ENCODE peak calls at places on chromosome 14, in nine cellular contexts. X is esophagus muscularis mucosa, F is stomach, V is heart right ventricle, G is HCT116, B is tibial artery, R is lower leg skin, W is fibroblast of pulmonary artery, E is PC-3. M is an unnamed sample.

GRCh38 chr14:102930138-102930752 is 7.8 kb downstream of the AMN start:
- DNase-seq in R (no peak), W (no peak), V (no peak), X (no peak), F (no peak), E (no peak), B (no peak), G (no peak), M (no peak)

GRCh38 chr14:105605501-105606304 is 79.3 kb downstream of the TMEM121 start:
- DNase-seq in R (no peak), V (no peak), G (no peak), F (no peak), W (no peak), E (no peak), B (no peak), X (no peak), M (no peak)

GRCh38 chr14:104422301-104423223 is 157.0 kb upstream of the C14orf180 start:
- DNase-seq in B (no peak), G (no peak), W (no peak), F (peak; percentile 18), R (no peak), V (no peak), X (peak; percentile 85), E (no peak), M (no peak)

GRCh38 chr14:48398675-48399282 is 723.4 kb upstream of the MDGA2 start:
- DNase-seq in F (no peak), R (no peak), B (no peak), X (no peak), G (peak; percentile 33), E (peak; percentile 86), V (no peak), W (peak; percentile 46), M (peak; percentile 29)

GRCh38 chr14:36068777-36069534 is 107.6 kb downstream of the PTCSC3 start:
- DNase-seq in R (no peak), W (peak; percentile 26), G (no peak), X (no peak), E (peak; percentile 72), F (no peak), V (no peak), B (no peak), M (peak; percentile 92)

GRCh38 chr14:38261620-38262019 is 5.7 kb upstream of the CLEC14A start:
- DNase-seq in W (peak; percentile 36), E (no peak), X (no peak), F (no peak), R (no peak), B (no peak), V (no peak), G (no peak), M (no peak)

GRCh38 chr14:37150414-37150813 is 22.0 kb downstream of the SLC25A21 start:
- DNase-seq in B (no peak), E (peak; percentile 76), G (no peak), V (no peak), R (no peak), X (no peak), F (no peak), W (peak; percentile 51), M (peak; percentile 16)

GRCh38 chr14:105350450-105351244 is 36.1 kb downstream of the PACS2 start:
- DNase-seq in F (no peak), R (no peak), G (no peak), X (no peak), E (no peak), W (no peak), V (no peak), B (no peak), M (no peak)

GRCh38 chr14:22614240-22614799 is 16.2 kb downstream of the ABHD4 start:
- DNase-seq in G (peak; percentile 76), F (no peak), X (no peak), W (peak; percentile 91), V (no peak), E (peak; percentile 97), R (no peak), B (no peak), M (peak; percentile 99)

GRCh38 chr14:23193432-23193831 is 10.0 kb upstream of the SLC7A8 start:
- DNase-seq in G (no peak), W (no peak), V (no peak), R (no peak), E (no peak), X (no peak), B (no peak), F (no peak), M (no peak)

GRCh38 chr14:23861666-23862065 is 91.9 kb upstream of the DHRS4 start:
- DNase-seq in V (peak; percentile 3), R (no peak), G (no peak), E (no peak), W (peak; percentile 4), F (peak; percentile 68), X (no peak), B (no peak), M (no peak)

GRCh38 chr14:91754819-91755218 is 22.9 kb upstream of the CATSPERB start:
- DNase-seq in F (peak; percentile 72), V (no peak), B (no peak), X (no peak), E (no peak), G (no peak), R (no peak), W (no peak), M (no peak)

GRCh38 chr14:65461730-65462129 is 49.2 kb downstream of the FUT8 start:
- DNase-seq in X (no peak), B (no peak), R (no peak), G (no peak), V (no peak), E (no peak), W (peak; percentile 24), F (no peak), M (no peak)

GRCh38 chr14:60933920-60934655 is 46.8 kb downstream of the TRMT5 start:
- DNase-seq in G (no peak), F (no peak), X (no peak), E (no peak), V (no peak), B (no peak), W (no peak), R (no peak), M (no peak)

GRCh38 chr14:21039585-21040369 is 2.4 kb upstream of the RNASE7 start:
- DNase-seq in F (peak; percentile 49), E (peak; percentile 62), W (peak; percentile 86), X (no peak), G (peak; percentile 41), R (no peak), V (peak; percentile 64), B (no peak), M (peak; percentile 45)

GRCh38 chr14:97280526-97280925 is 483.3 kb downstream of the VRK1 start:
- DNase-seq in V (no peak), E (peak; percentile 54), B (no peak), G (no peak), R (no peak), X (peak; percentile 50), W (no peak), F (no peak), M (peak; percentile 69)

GRCh38 chr14:100246809-100247428 is 8.0 kb downstream of the YY1 start:
- DNase-seq in E (peak; percentile 80), R (no peak), V (no peak), W (peak; percentile 49), F (no peak), B (no peak), X (no peak), G (peak; percentile 48), M (no peak)

GRCh38 chr14:104795781-104796681 is 483 bp upstream of the AKT1 start:
- DNase-seq in V (peak; percentile 50), R (no peak), F (peak; percentile 68), W (peak; percentile 27), G (no peak), E (peak; percentile 48), X (no peak), B (no peak), M (no peak)

GRCh38 chr14:50529288-50530179 is 2.8 kb downstream of the MAP4K5 start:
- DNase-seq in X (no peak), E (peak; percentile 34), R (no peak), V (no peak), F (no peak), B (no peak), W (no peak), G (no peak), M (peak; percentile 44)
- H3K4me3 ChIP-seq in X (no peak overlapping the region), E (peak overlapping the region; percentile 82), R (no peak overlapping the region), V (no peak overlapping the region), F (peak overlapping the region; percentile 78), B (no peak overlapping the region), W (peak overlapping the region; percentile 82), G (no peak overlapping the region), M (peak overlapping the region; percentile 94)

DNA sequence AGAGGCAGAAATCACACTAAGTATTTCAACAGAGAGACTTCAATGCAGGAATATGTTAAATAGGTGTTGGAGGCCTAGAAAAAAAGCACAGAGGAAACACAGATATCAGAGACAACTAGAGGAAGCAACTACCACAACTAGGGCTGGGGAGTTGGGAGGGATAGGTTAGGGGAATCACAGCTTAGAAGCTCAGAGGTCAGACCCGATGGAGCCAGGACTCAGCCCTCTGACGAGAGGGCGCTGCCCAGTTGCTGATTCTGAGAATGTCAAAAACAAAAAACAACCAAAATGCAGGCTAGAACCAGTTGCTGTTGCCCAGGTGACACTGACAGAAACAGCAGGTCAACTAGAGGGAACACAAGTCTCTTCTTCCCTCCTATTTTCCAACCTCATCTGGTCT is 2.9 kb upstream of the GARIN2 start:
- DNase-seq in B (no peak), E (no peak), V (no peak), R (no peak), W (no peak), G (no peak), F (no peak), X (no peak), M (no peak)
- H3K4me3 ChIP-seq in B (no peak overlapping the region), E (peak overlapping the region; percentile 52), V (no peak overlapping the region), R (no peak overlapping the region), W (no peak overlapping the region), G (no peak overlapping the region), F (no peak overlapping the region), X (no peak overlapping the region), M (no peak overlapping the region)

GRCh38 chr14:75427482-75428229 is at the start of gene JDP2:
- DNase-seq in E (peak; percentile 37), W (peak; percentile 85), V (peak; percentile 96), B (peak; percentile 93), R (peak; percentile 85), X (peak; percentile 96), F (peak; percentile 92), G (peak; percentile 22), M (peak; percentile 60)
- H3K4me3 ChIP-seq in E (peak within 1 kb of the TSS; percentile 70), W (peak within 1 kb of the TSS; percentile 75), V (peak within 1 kb of the TSS; percentile 82), B (peak within 1 kb of the TSS; percentile 63), R (peak within 1 kb of the TSS; percentile 69), X (peak within 1 kb of the TSS; percentile 83), F (peak within 1 kb of the TSS; percentile 77), G (peak within 1 kb of the TSS; percentile 64), M (peak within 1 kb of the TSS; percentile 62)

GRCh38 chr14:101459392-101459900 is 101.8 kb upstream of the DIO3 start:
- DNase-seq in R (no peak), X (no peak), G (no peak), W (no peak), B (no peak), F (peak; percentile 14), V (no peak), E (no peak), M (no peak)

GRCh38 chr14:101460521-101460920 is 100.8 kb upstream of the DIO3 start:
- DNase-seq in W (no peak), V (no peak), G (no peak), R (no peak), X (no peak), B (no peak), F (no peak), E (no peak), M (no peak)

GRCh38 chr14:101457936-101458535 is 103.3 kb upstream of the DIO3 start:
- DNase-seq in G (no peak), F (no peak), E (no peak), B (no peak), W (no peak), R (no peak), X (no peak), V (no peak), M (no peak)

GRCh38 chr14:101457177-101457935 is 103.9 kb upstream of the DIO3 start:
- DNase-seq in R (no peak), V (no peak), W (no peak), X (no peak), E (no peak), F (no peak), B (no peak), G (no peak), M (no peak)

GRCh38 chr14:101458536-101459391 is 102.5 kb upstream of the DIO3 start:
- DNase-seq in V (no peak), B (no peak), E (peak; percentile 25), R (no peak), X (no peak), G (no peak), F (peak; percentile 17), W (no peak), M (no peak)
- H3K4me3 ChIP-seq in V (no peak overlapping the region), B (peak overlapping the region; percentile 18), E (peak overlapping the region; percentile 57), R (no peak overlapping the region), X (peak overlapping the region; percentile 33), G (no peak overlapping the region), F (peak overlapping the region; percentile 1), W (no peak overlapping the region), M (no peak overlapping the region)